ENCODE peak calls at places on chromosomes 3 and 15, in seven cellular contexts. C is NCI-H1092; I is NCI-H2107; L is midbrain; A is stimulated activated CD4-positive, alpha-beta T cell treated with anti-CD3 and anti-CD28 coated beads, Interleukin-1b, Interleukin-23, amount 100 ng/mL, for 1 hour; P is colonic mucosa; U is progenitor cell of endocrine pancreas. B is an unnamed sample.

GRCh38 chr15:40054056-40054745 is 15.2 kb upstream of the SRP14 start:
- DNase-seq in A (no peak), P (no peak), C (no peak), L (no peak), U (no peak), I (no peak), B (no peak)

GRCh38 chr15:85531083-85531482 is 150.7 kb downstream of the AKAP13 start:
- DNase-seq in L (no peak), I (no peak), A (no peak), U (no peak), P (no peak), C (no peak), B (no peak)

GRCh38 chr3:64687781-64688515 is at the start of gene ADAMTS9:
- DNase-seq in C (no peak), U (peak; percentile 64), L (peak; percentile 58), A (no peak), P (peak; percentile 73), I (no peak), B (no peak)

GRCh38 chr3:177724020-177724638 is 526.8 kb upstream of the TBL1XR1 start:
- DNase-seq in L (peak; percentile 54), A (no peak), C (peak; percentile 69), P (peak; percentile 29), U (no peak), I (no peak), B (peak; percentile 70)

GRCh38 chr3:54999159-54999558 is 71.3 kb upstream of the LRTM1 start:
- DNase-seq in P (no peak), L (no peak), A (no peak), I (no peak), C (no peak), U (no peak), B (no peak)

GRCh38 chr3:165885558-165886270 is 48.5 kb upstream of the BCHE start:
- DNase-seq in P (no peak), L (no peak), A (no peak), U (no peak), C (no peak), I (no peak), B (no peak)

GRCh38 chr3:13849018-13849417 is 30.9 kb downstream of the WNT7A start:
- DNase-seq in U (no peak), L (no peak), P (no peak), I (no peak), A (no peak), C (no peak), B (no peak)

GRCh38 chr3:113211370-113212154 is at the start of gene BOC:
- DNase-seq in P (peak; percentile 20), U (peak; percentile 45), I (no peak), C (no peak), L (peak; percentile 44), A (no peak), B (peak; percentile 44)

GRCh38 chr3:50587806-50588758 is 18.8 kb downstream of the HEMK1 start:
- DNase-seq in I (no peak), C (no peak), P (no peak), L (no peak), A (peak; percentile 61), U (no peak), B (no peak)

GRCh38 chr15:51841401-51842040 is 12.1 kb downstream of the TMOD3 start:
- DNase-seq in A (no peak), I (no peak), U (no peak), L (no peak), C (no peak), P (no peak), B (no peak)

GRCh38 chr3:13016083-13016725 is 57.0 kb downstream of the IQSEC1 start:
- DNase-seq in A (no peak), I (peak; percentile 35), P (peak; percentile 62), L (peak; percentile 15), C (peak; percentile 42), U (no peak), B (no peak)

GRCh38 chr3:16189201-16189600 is 14.7 kb downstream of the GALNT15 start:
- DNase-seq in L (no peak), A (no peak), P (no peak), U (no peak), I (no peak), C (no peak), B (no peak)

GRCh38 chr15:31202953-31203352 is 101.4 kb upstream of the TRPM1 start:
- DNase-seq in C (no peak), U (no peak), P (no peak), I (no peak), A (no peak), L (no peak), B (no peak)

GRCh38 chr15:83449928-83450501 is 2.9 kb downstream of the SH3GL3 start:
- DNase-seq in U (no peak), C (no peak), P (no peak), A (no peak), I (no peak), L (no peak), B (no peak)

GRCh38 chr3:179227349-179227748 is 23.6 kb downstream of the KCNMB3 start:
- DNase-seq in A (no peak), L (no peak), C (no peak), I (no peak), U (no peak), P (no peak), B (no peak)

GRCh38 chr15:52199271-52199670 is 8.1 kb upstream of the GNB5 start:
- DNase-seq in C (no peak), A (no peak), U (no peak), I (no peak), P (no peak), L (no peak), B (no peak)

GRCh38 chr3:100311011-100311410 is 23.5 kb upstream of the NIT2 start:
- DNase-seq in C (no peak), L (no peak), U (no peak), A (no peak), P (no peak), I (no peak), B (no peak)

GRCh38 chr15:51658664-51659063 is 22.6 kb upstream of the SCG3 start:
- DNase-seq in A (no peak), P (no peak), U (no peak), L (no peak), C (no peak), I (peak; percentile 12), B (no peak)

GRCh38 chr3:104069114-104069513 is 1297.6 kb upstream of the ALCAM start:
- DNase-seq in P (no peak), U (no peak), L (no peak), A (no peak), I (no peak), C (no peak), B (no peak)

GRCh38 chr3:55489804-55490132 is 2.7 kb upstream of the WNT5A start:
- DNase-seq in U (no peak), P (peak; percentile 44), A (no peak), L (no peak), I (no peak), C (no peak), B (no peak)